ENCODE peak calls at places on chromosomes 3 and 15, in four cellular contexts. C, D, M and U are unnamed samples.

GRCh38 chr3:76405196-76405595 is 619.8 kb upstream of the ZNF717 start:
- DNase-seq in M (no peak), C (no peak), D (peak; percentile 69), U (no peak)

GRCh38 chr15:85071061-85071460 is 89.4 kb downstream of the PDE8A start:
- DNase-seq in C (no peak), M (no peak), D (no peak), U (no peak)

GRCh38 chr3:53696401-53697172 is 149.6 kb downstream of the CHDH start:
- DNase-seq in C (no peak), M (no peak), D (no peak), U (no peak)

GRCh38 chr3:181623924-181624694 is 87.6 kb upstream of the SOX2 start:
- DNase-seq in C (no peak), M (no peak), D (no peak), U (peak; percentile 56)

GRCh38 chr15:31318429-31318828 is 8.2 kb upstream of the KLF13 start:
- DNase-seq in C (no peak), M (no peak), D (no peak), U (no peak)

GRCh38 chr15:68493629-68494028 is 61.7 kb upstream of the ITGA11 start:
- DNase-seq in M (no peak), C (no peak), D (no peak), U (no peak)

GRCh38 chr3:113264249-113264648 is 52.9 kb downstream of the BOC start:
- DNase-seq in M (no peak), C (no peak), D (no peak), U (no peak)

GRCh38 chr3:196842567-196843434 is 24.9 kb upstream of the SENP5 start:
- DNase-seq in M (no peak), D (no peak), C (no peak), U (no peak)

GRCh38 chr15:71752604-71753289 is 57.6 kb upstream of the NR2E3 start:
- DNase-seq in C (no peak), M (peak; percentile 84), D (peak; percentile 94), U (peak; percentile 88)

GRCh38 chr15:84603630-84604379 is 3.0 kb downstream of the ZSCAN2 start:
- DNase-seq in D (no peak), M (no peak), C (no peak), U (no peak)

GRCh38 chr15:64856429-64857145 is 14.9 kb downstream of the PLEKHO2 start:
- DNase-seq in M (no peak), C (peak; percentile 62), D (peak; percentile 80), U (no peak)

GRCh38 chr3:24254649-24255048 is 240.0 kb downstream of the THRB start:
- DNase-seq in M (no peak), D (peak; percentile 84), C (no peak), U (peak; percentile 61)

GRCh38 chr15:84081391-84082168 is 154.0 kb upstream of the GOLGA6L4 start:
- DNase-seq in C (no peak), D (no peak), M (no peak), U (no peak)

GRCh38 chr3:13507791-13508339 is 27.8 kb downstream of the HDAC11 start:
- DNase-seq in C (peak; percentile 19), D (peak; percentile 13), M (no peak), U (no peak)

GRCh38 chr15:69087581-69087980 is 72.9 kb upstream of the GLCE start:
- DNase-seq in D (no peak), C (no peak), M (no peak), U (no peak)

GRCh38 chr3:33313331-33313730 is 36.1 kb downstream of the FBXL2 start:
- DNase-seq in M (no peak), D (peak; percentile 35), C (no peak), U (no peak)

GRCh38 chr15:68353418-68354145 is 76.0 kb downstream of the FEM1B start:
- DNase-seq in M (no peak), C (no peak), D (peak; percentile 28), U (no peak)

GRCh38 chr3:174051191-174051590 is 653.6 kb downstream of the NLGN1 start:
- DNase-seq in C (no peak), M (no peak), D (no peak), U (no peak)

GRCh38 chr3:15514663-15515357 is 6.7 kb downstream of the COLQ start:
- DNase-seq in C (no peak), M (no peak), D (peak; percentile 10), U (no peak)

GRCh38 chr3:46209751-46210470 is 1.8 kb upstream of the CCR1 start:
- DNase-seq in C (no peak), M (no peak), D (peak; percentile 15), U (no peak)

GRCh38 chr15:79442911-79443310 is 10.8 kb downstream of the MINAR1 start:
- DNase-seq in C (no peak), D (no peak), M (no peak), U (no peak)

GRCh38 chr3:70433091-70433490 is 120.7 kb upstream of the MDFIC2 start:
- DNase-seq in D (peak; percentile 71), C (no peak), M (no peak), U (no peak)

GRCh38 chr15:70142322-70143191 is 44.8 kb upstream of the TLE3 start:
- DNase-seq in D (peak; percentile 85), C (peak; percentile 70), M (no peak), U (no peak)

GRCh38 chr3:58495101-58495500 is 3.2 kb downstream of the KCTD6 start:
- DNase-seq in C (no peak), M (no peak), D (peak; percentile 30), U (no peak)

GRCh38 chr3:143171141-143171651 is 51.6 kb downstream of the CHST2 start:
- DNase-seq in C (no peak), M (no peak), D (peak; percentile 77), U (no peak)

GRCh38 chr3:194867270-194867983 is 181.7 kb downstream of the FAM43A start:
- DNase-seq in M (peak; percentile 68), C (peak; percentile 53), D (no peak), U (no peak)

GRCh38 chr3:14418259-14418658 is 15.9 kb downstream of the SLC6A6 start:
- DNase-seq in M (peak; percentile 55), C (no peak), D (no peak), U (no peak)

GRCh38 chr3:141289228-141289772 is 57.7 kb downstream of the PXYLP1 start:
- DNase-seq in D (no peak), M (no peak), C (no peak), U (no peak)

GRCh38 chr3:8776406-8776805 is 7.0 kb upstream of the OXTR start:
- DNase-seq in M (no peak), D (peak; percentile 92), C (no peak), U (no peak)

GRCh38 chr3:58353722-58354553 is 21.2 kb downstream of the PXK start:
- DNase-seq in D (peak; percentile 39), C (no peak), M (no peak), U (no peak)

GRCh38 chr3:183930069-183930468 is 45.4 kb upstream of the PARL start:
- DNase-seq in D (no peak), C (no peak), M (peak; percentile 83), U (no peak)

GRCh38 chr15:60076582-60077263 is 72.6 kb downstream of the FOXB1 start:
- DNase-seq in M (no peak), C (no peak), D (no peak), U (no peak)

GRCh38 chr3:128598884-128599664 is 51.5 kb downstream of the RPN1 start:
- DNase-seq in M (no peak), D (peak; percentile 35), C (no peak), U (no peak)

GRCh38 chr3:133970916-133971315 is 58.8 kb downstream of the SLCO2A1 start:
- DNase-seq in D (no peak), C (no peak), M (no peak), U (no peak)

GRCh38 chr3:4824948-4825325 is 154.3 kb upstream of the BHLHE40 start:
- DNase-seq in C (no peak), D (peak; percentile 60), M (no peak), U (peak; percentile 87)

GRCh38 chr3:43638594-43639447 is 17.0 kb upstream of the ANO10 start:
- DNase-seq in D (peak; percentile 34), M (peak; percentile 73), C (no peak), U (no peak)
- TF ChIP-seq CTCF in D (no peak), M (peak; percentile 45), C (no peak), U (peak; percentile 28)

GRCh38 chr3:47504113-47504512 is 9.4 kb downstream of the ELP6 start:
- DNase-seq in M (no peak), C (no peak), D (no peak), U (no peak)
- H3K36me3 ChIP-seq in M (peaks cover 28% of the 10 kb centered on the region), C (peaks cover 79% of the 10 kb centered on the region), D (peaks cover 36% of the 10 kb centered on the region), U (peaks cover 4% of the 10 kb centered on the region)

GRCh38 chr3:99997293-99997692 is 117.0 kb downstream of the FILIP1L start:
- DNase-seq in M (no peak), C (no peak), D (no peak), U (no peak)
- TF ChIP-seq CTCF in M (no peak), C (no peak), D (no peak), U (no peak)

GRCh38 chr15:41923424-41923999 is 29.7 kb upstream of the SPTBN5 start:
- DNase-seq in C (no peak), M (no peak), D (no peak), U (no peak)

GRCh38 chr15:41919954-41920538 is 26.2 kb upstream of the SPTBN5 start:
- DNase-seq in C (no peak), D (peak; percentile 97), M (no peak), U (no peak)

GRCh38 chr15:41921167-41921566 is 27.3 kb upstream of the SPTBN5 start:
- DNase-seq in M (no peak), D (peak; percentile 43), C (no peak), U (no peak)

GRCh38 chr15:41925209-41925608 is 31.4 kb upstream of the SPTBN5 start:
- DNase-seq in M (no peak), D (no peak), C (no peak), U (no peak)

GRCh38 chr15:41922353-41922752 is 28.5 kb upstream of the SPTBN5 start:
- DNase-seq in C (no peak), M (no peak), D (no peak), U (no peak)
- H3K36me3 ChIP-seq in C (peaks cover 18% of the 10 kb centered on the region), M (no peaks in the 10 kb centered on the region), D (peaks cover 7% of the 10 kb centered on the region), U (peaks cover 2% of the 10 kb centered on the region)

GRCh38 chr15:101541501-101542292 is 52.2 kb upstream of the PCSK6 start:
- DNase-seq in M (no peak), D (no peak), C (no peak), U (no peak)

GRCh38 chr15:101539930-101540329 is 50.4 kb upstream of the PCSK6 start:
- DNase-seq in C (no peak), D (no peak), M (no peak), U (no peak)

GRCh38 chr15:101538996-101539395 is 49.5 kb upstream of the PCSK6 start:
- DNase-seq in M (no peak), C (no peak), D (no peak), U (no peak)

GRCh38 chr15:101539492-101539891 is 50.0 kb upstream of the PCSK6 start:
- DNase-seq in M (no peak), D (no peak), C (no peak), U (no peak)

GRCh38 chr15:101540480-101541239 is 51.2 kb upstream of the PCSK6 start:
- DNase-seq in D (no peak), M (no peak), C (no peak), U (no peak)
- TF ChIP-seq CTCF in D (no peak), M (no peak), C (peak; percentile 51), U (no peak)